ENCODE peak calls at places on chromosomes 5 and 9, in eight cellular contexts. L is NCI-H774, Y is HuH-7.5, Z is frontal cortex, U is PC-3, Q is aorta, H is AG04450, W is HEK293T. K is an unnamed sample.

GRCh38 chr5:62606878-62607277 is 28.3 kb downstream of the LRRC70 start:
- DNase-seq in L (no peak), Y (no peak), Z (no peak), U (no peak), Q (no peak), H (peak), W (no peak), K (no peak)

GRCh38 chr5:117093653-117094052 is 519.0 kb upstream of the SEMA6A start:
- DNase-seq in L (no peak), Y (no peak), Z (no peak), U (no peak), Q (peak), H (no peak), W (no peak), K (no peak)

GRCh38 chr5:157994271-157994691 is 135.3 kb upstream of the CLINT1 start:
- DNase-seq in L (no peak), Y (no peak), Z (no peak), U (peak), Q (no peak), H (no peak), W (no peak), K (no peak)

GRCh38 chr5:172565931-172566665 is 75.0 kb upstream of the NEURL1B start:
- DNase-seq in L (no peak), Y (no peak), Z (no peak), U (no peak), Q (no peak), H (no peak), W (no peak), K (no peak)

GRCh38 chr5:51416149-51416548 is 32.9 kb downstream of the ISL1 start:
- DNase-seq in L (no peak), Y (no peak), Z (no peak), U (peak), Q (no peak), H (no peak), W (no peak), K (no peak)

GRCh38 chr5:150627731-150628545 is 12.5 kb upstream of the SYNPO start:
- DNase-seq in L (no peak), Y (no peak), Z (no peak), U (no peak), Q (no peak), H (no peak), W (no peak), K (no peak)

GRCh38 chr5:172766287-172767104 is 4.5 kb downstream of the DUSP1 start:
- DNase-seq in L (no peak), Y (no peak), Z (no peak), U (peak), Q (peak), H (no peak), W (no peak), K (no peak)

GRCh38 chr9:127878001-127878651 is 651 bp upstream of the AK1 start:
- DNase-seq in L (no peak), Y (no peak), Z (no peak), U (no peak), Q (no peak), H (no peak), W (no peak), K (no peak)

GRCh38 chr5:60487885-60488425 is 212.0 kb downstream of the DEPDC1B start:
- DNase-seq in L (no peak), Y (no peak), Z (no peak), U (peak), Q (no peak), H (no peak), W (peak), K (peak)

GRCh38 chr5:32802764-32803163 is 91.6 kb downstream of the NPR3 start:
- DNase-seq in L (no peak), Y (no peak), Z (no peak), U (no peak), Q (no peak), H (no peak), W (no peak), K (no peak)

GRCh38 chr5:63743096-63743798 is 219.0 kb downstream of the HTR1A start:
- DNase-seq in L (no peak), Y (no peak), Z (no peak), U (peak), Q (no peak), H (no peak), W (no peak), K (no peak)

GRCh38 chr5:78611161-78611605 is 37.4 kb downstream of the LHFPL2 start:
- DNase-seq in L (no peak), Y (no peak), Z (no peak), U (no peak), Q (no peak), H (no peak), W (no peak), K (no peak)

GRCh38 chr5:113615708-113616107 is 102.2 kb downstream of the YTHDC2 start:
- DNase-seq in L (no peak), Y (no peak), Z (no peak), U (no peak), Q (no peak), H (no peak), W (no peak), K (no peak)

GRCh38 chr5:131548190-131548589 is 86.8 kb downstream of the RAPGEF6 start:
- DNase-seq in L (no peak), Y (no peak), Z (no peak), U (no peak), Q (no peak), H (no peak), W (no peak), K (no peak)

GRCh38 chr5:135108992-135109391 is 75.0 kb upstream of the PITX1 start:
- DNase-seq in L (no peak), Y (no peak), Z (no peak), U (no peak), Q (peak), H (no peak), W (no peak), K (no peak)

GRCh38 chr5:65811004-65811403 is 89.0 kb downstream of the NLN start:
- DNase-seq in L (no peak), Y (no peak), Z (no peak), U (peak), Q (no peak), H (no peak), W (no peak), K (peak)

GRCh38 chr5:74325866-74326265 is 314.7 kb downstream of the ENC1 start:
- DNase-seq in L (no peak), Y (no peak), Z (no peak), U (no peak), Q (no peak), H (no peak), W (no peak), K (no peak)

GRCh38 chr9:120708526-120709224 is 5.6 kb downstream of the MEGF9 start:
- DNase-seq in L (no peak), Y (no peak), Z (no peak), U (peak), Q (no peak), H (no peak), W (no peak), K (no peak)

GRCh38 chr5:7827602-7828001 is 23.3 kb downstream of the CFAP90 start:
- DNase-seq in L (no peak), Y (no peak), Z (no peak), U (no peak), Q (no peak), H (no peak), W (no peak), K (no peak)

GRCh38 chr9:136965771-136966484 is 11.4 kb upstream of the PTGDS start:
- DNase-seq in L (no peak), Y (no peak), Z (peak), U (no peak), Q (no peak), H (no peak), W (no peak), K (no peak)

GRCh38 chr9:81389569-81389993 is 299.8 kb downstream of the TLE1 start:
- DNase-seq in L (no peak), Y (no peak), Z (no peak), U (peak), Q (no peak), H (peak), W (no peak), K (peak)

GRCh38 chr9:134031783-134032182 is 6.5 kb downstream of the BRD3OS start:
- DNase-seq in L (no peak), Y (no peak), Z (no peak), U (no peak), Q (peak), H (no peak), W (no peak), K (no peak)

GRCh38 chr9:77907581-77907980 is 124.0 kb downstream of the GNAQ start:
- DNase-seq in L (no peak), Y (no peak), Z (no peak), U (peak), Q (no peak), H (no peak), W (no peak), K (no peak)

GRCh38 chr9:75001719-75002421 is 26.2 kb downstream of the CARNMT1 start:
- DNase-seq in L (peak), Y (peak), Z (peak), U (peak), Q (no peak), H (peak), W (peak), K (peak)

GRCh38 chr9:68427216-68427994 is 71.0 kb downstream of the PGM5 start:
- DNase-seq in L (no peak), Y (no peak), Z (no peak), U (no peak), Q (no peak), H (no peak), W (no peak), K (no peak)

GRCh38 chr5:177336112-177336511 is 15.4 kb downstream of the LMAN2 start:
- DNase-seq in L (no peak), Y (no peak), Z (no peak), U (peak), Q (no peak), H (no peak), W (no peak), K (peak)

GRCh38 chr5:32790411-32790951 is 79.4 kb downstream of the NPR3 start:
- DNase-seq in L (no peak), Y (no peak), Z (no peak), U (no peak), Q (no peak), H (no peak), W (no peak), K (no peak)

GRCh38 chr9:89178162-89179120 is at the start of gene SHC3:
- DNase-seq in L (no peak), Y (no peak), Z (peak), U (no peak), Q (no peak), H (no peak), W (no peak), K (no peak)

GRCh38 chr5:58818515-58818914 is 235.6 kb downstream of the RAB3C start:
- DNase-seq in L (no peak), Y (no peak), Z (no peak), U (no peak), Q (no peak), H (no peak), W (no peak), K (no peak)

GRCh38 chr5:172420215-172420934 is 34.0 kb downstream of the SH3PXD2B start:
- DNase-seq in L (peak), Y (peak), Z (peak), U (peak), Q (peak), H (peak), W (no peak), K (peak)

GRCh38 chr5:79493596-79494343 is 20.2 kb downstream of the HOMER1 start:
- DNase-seq in L (no peak), Y (no peak), Z (no peak), U (no peak), Q (no peak), H (no peak), W (no peak), K (no peak)